ENCODE peak calls at places on chromosomes 6 and 20, in eight cellular contexts. R, B, L, T, D, Y, W and A are unnamed samples.

GRCh38 chr20:11522359-11522758 is 395.3 kb upstream of the BTBD3 start:
- DNase-seq in B (no peak), R (no peak), L (no peak), Y (no peak), W (no peak), D (no peak), T (no peak), A (no peak)

GRCh38 chr6:113450061-113450465 is 407.1 kb upstream of the MARCKS start:
- DNase-seq in Y (no peak), D (no peak), R (no peak), T (no peak), L (no peak), B (no peak), W (no peak), A (no peak)

GRCh38 chr20:17594443-17594842 is 24.6 kb downstream of the DSTN start:
- DNase-seq in R (no peak), T (no peak), W (no peak), D (no peak), L (peak; percentile 50), Y (no peak), B (no peak), A (no peak)

GRCh38 chr6:35737413-35738211 is 780 bp downstream of the ARMC12 start:
- DNase-seq in Y (peak; percentile 84), T (no peak), B (no peak), L (peak; percentile 88), D (peak; percentile 87), R (no peak), W (no peak), A (no peak)

GRCh38 chr6:101779051-101779844 is 385.7 kb downstream of the GRIK2 start:
- DNase-seq in T (no peak), Y (no peak), L (peak; percentile 76), W (no peak), B (no peak), D (no peak), R (no peak), A (no peak)

GRCh38 chr6:38977101-38977500 is 71.5 kb upstream of the GLP1R start:
- DNase-seq in D (no peak), Y (no peak), W (no peak), T (no peak), R (no peak), B (no peak), L (no peak), A (no peak)

GRCh38 chr20:56974499-56975250 is 291.8 kb downstream of the BMP7 start:
- DNase-seq in L (peak; percentile 64), W (no peak), D (peak; percentile 31), R (no peak), B (peak; percentile 6), T (no peak), Y (no peak), A (no peak)

GRCh38 chr6:113371106-113371505 is 486.0 kb upstream of the MARCKS start:
- DNase-seq in T (no peak), W (no peak), R (no peak), L (no peak), Y (no peak), D (no peak), B (no peak), A (no peak)

GRCh38 chr20:24808616-24809015 is 140.5 kb upstream of the CST7 start:
- DNase-seq in Y (no peak), W (no peak), R (no peak), D (no peak), B (no peak), T (no peak), L (no peak), A (no peak)

GRCh38 chr6:137707590-137708360 is 159.3 kb upstream of the TNFAIP3 start:
- DNase-seq in R (peak; percentile 91), W (no peak), D (peak; percentile 73), L (peak; percentile 87), Y (peak; percentile 38), T (peak; percentile 35), B (no peak), A (no peak)

GRCh38 chr6:74936886-74937285 is 269.0 kb downstream of the COL12A1 start:
- DNase-seq in L (peak; percentile 45), D (no peak), B (no peak), T (no peak), Y (no peak), W (no peak), R (no peak), A (no peak)